ENCODE peak calls at places on chromosomes 3 and 15, in eight cellular contexts. W is left ventricle myocardium inferior, L is WERI-Rb-1, G is body of pancreas, E is tibial artery, B is fibroblast of the aortic adventitia, H is cardiac fibroblast, F is kidney epithelial cell. N is an unnamed sample.

GRCh38 chr3:70526966-70527515 is 214.6 kb upstream of the MDFIC2 start:
- DNase-seq in W (no peak), L (no peak), G (no peak), E (no peak), B (peak), H (no peak), F (no peak), N (no peak)

GRCh38 chr3:77038468-77038927 is 1.4 kb upstream of the ROBO2 start:
- DNase-seq in W (peak), L (peak), G (peak), E (peak), B (peak), H (peak), F (peak), N (peak)

GRCh38 chr3:149273096-149273751 is 51.6 kb upstream of the CP start:
- DNase-seq in W (no peak), L (peak), G (peak), E (no peak), B (peak), H (peak), F (peak), N (peak)

GRCh38 chr15:61364871-61365270 is 135.8 kb upstream of the RORA start:
- DNase-seq in W (no peak), L (peak), G (no peak), E (no peak), B (no peak), H (no peak), F (no peak), N (no peak)

GRCh38 chr3:52174896-52175295 is 20.7 kb upstream of the POC1A start:
- DNase-seq in W (no peak), L (no peak), G (no peak), E (no peak), B (no peak), H (peak), F (no peak), N (no peak)

GRCh38 chr3:100256724-100257123 is 4.1 kb upstream of the TBC1D23 start:
- DNase-seq in W (no peak), L (no peak), G (no peak), E (no peak), B (peak), H (no peak), F (no peak), N (no peak)

GRCh38 chr3:153289334-153289808 is 127.3 kb downstream of the RAP2B start:
- DNase-seq in W (no peak), L (no peak), G (no peak), E (no peak), B (peak), H (peak), F (peak), N (no peak)

GRCh38 chr3:22734756-22735155 is 468.4 kb upstream of the UBE2E2 start:
- DNase-seq in W (no peak), L (no peak), G (no peak), E (no peak), B (no peak), H (no peak), F (no peak), N (no peak)

GRCh38 chr3:170725285-170725731 is 139.4 kb upstream of the SLC7A14 start:
- DNase-seq in W (no peak), L (no peak), G (no peak), E (no peak), B (peak), H (peak), F (no peak), N (no peak)

GRCh38 chr15:48144889-48145288 is 24.1 kb downstream of the SLC24A5 start:
- DNase-seq in W (no peak), L (no peak), G (no peak), E (no peak), B (peak), H (peak), F (no peak), N (no peak)

GRCh38 chr3:15262021-15262420 is 56.0 kb downstream of the CAPN7 start:
- DNase-seq in W (no peak), L (no peak), G (no peak), E (peak), B (no peak), H (no peak), F (no peak), N (no peak)

GRCh38 chr15:55094152-55094551 is 102.6 kb downstream of the RSL24D1 start:
- DNase-seq in W (no peak), L (no peak), G (no peak), E (no peak), B (no peak), H (no peak), F (no peak), N (no peak)

GRCh38 chr3:128864351-128864811 is 15.0 kb upstream of the ACAD9 start:
- DNase-seq in W (no peak), L (no peak), G (no peak), E (no peak), B (no peak), H (no peak), F (no peak), N (no peak)

GRCh38 chr3:147410518-147411234 is 1.5 kb downstream of the ZIC1 start:
- DNase-seq in W (no peak), L (no peak), G (no peak), E (no peak), B (peak), H (no peak), F (no peak), N (peak)

GRCh38 chr15:91338763-91339162 is 238.7 kb downstream of the SV2B start:
- DNase-seq in W (no peak), L (no peak), G (no peak), E (no peak), B (peak), H (peak), F (peak), N (no peak)

GRCh38 chr3:114809668-114810413 is 337.2 kb downstream of the ZBTB20 start:
- DNase-seq in W (no peak), L (no peak), G (no peak), E (no peak), B (no peak), H (peak), F (no peak), N (no peak)

GRCh38 chr3:69244036-69244435 is 121.6 kb upstream of the LMOD3 start:
- DNase-seq in W (no peak), L (no peak), G (no peak), E (no peak), B (no peak), H (no peak), F (no peak), N (no peak)

GRCh38 chr3:177236704-177237103 is 39.4 kb upstream of the TBL1XR1 start:
- DNase-seq in W (no peak), L (no peak), G (no peak), E (no peak), B (no peak), H (peak), F (no peak), N (no peak)

GRCh38 chr15:77610731-77611130 is 22.0 kb downstream of the LINGO1 start:
- DNase-seq in W (no peak), L (no peak), G (no peak), E (peak), B (no peak), H (no peak), F (no peak), N (no peak)

GRCh38 chr3:151003024-151003771 is 30.7 kb upstream of the CLRN1 start:
- DNase-seq in W (no peak), L (no peak), G (peak), E (no peak), B (peak), H (peak), F (peak), N (no peak)

GRCh38 chr3:38109580-38110313 is 27.2 kb downstream of the ACAA1 start:
- DNase-seq in W (no peak), L (no peak), G (no peak), E (peak), B (no peak), H (no peak), F (no peak), N (no peak)
- TF ChIP-seq CTCF in W (no peak), L (no peak), G (no peak), E (no peak), B (no peak), H (no peak), F (no peak), N (no peak)

DNA sequence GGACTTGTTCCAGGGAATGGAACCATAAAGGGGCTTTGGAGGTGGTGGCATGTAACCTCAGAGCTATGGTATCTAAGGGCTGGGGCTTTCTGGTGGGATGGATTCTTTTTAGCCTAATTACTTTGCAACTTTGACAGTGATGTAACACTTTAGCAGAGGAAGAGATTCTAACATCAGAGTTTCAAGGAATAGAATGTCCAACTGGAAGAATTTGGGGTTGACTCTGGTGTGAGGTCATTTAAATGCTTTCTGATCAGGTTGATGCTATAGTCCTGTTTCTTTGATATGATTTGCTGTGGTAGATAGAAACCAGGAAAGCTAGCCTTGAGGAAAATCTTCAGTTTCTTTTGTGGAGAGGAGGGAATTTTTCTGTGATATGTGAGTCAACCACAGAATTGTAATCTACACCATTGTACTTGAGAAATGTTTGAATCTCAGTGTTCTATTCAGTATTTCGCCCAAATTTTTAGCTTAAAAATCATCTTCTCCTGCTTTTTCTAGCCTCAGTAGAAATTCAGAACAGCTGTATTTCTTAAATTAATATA is 40.0 kb downstream of the ATP2C1 start:
- DNase-seq in W (no peak), L (no peak), G (no peak), E (no peak), B (peak), H (no peak), F (no peak), N (no peak)
- H3K4me3 ChIP-seq in W (no peak), L (no peak), G (no peak), E (no peak), B (no peak), H (no peak), F (no peak), N (no peak)

DNA sequence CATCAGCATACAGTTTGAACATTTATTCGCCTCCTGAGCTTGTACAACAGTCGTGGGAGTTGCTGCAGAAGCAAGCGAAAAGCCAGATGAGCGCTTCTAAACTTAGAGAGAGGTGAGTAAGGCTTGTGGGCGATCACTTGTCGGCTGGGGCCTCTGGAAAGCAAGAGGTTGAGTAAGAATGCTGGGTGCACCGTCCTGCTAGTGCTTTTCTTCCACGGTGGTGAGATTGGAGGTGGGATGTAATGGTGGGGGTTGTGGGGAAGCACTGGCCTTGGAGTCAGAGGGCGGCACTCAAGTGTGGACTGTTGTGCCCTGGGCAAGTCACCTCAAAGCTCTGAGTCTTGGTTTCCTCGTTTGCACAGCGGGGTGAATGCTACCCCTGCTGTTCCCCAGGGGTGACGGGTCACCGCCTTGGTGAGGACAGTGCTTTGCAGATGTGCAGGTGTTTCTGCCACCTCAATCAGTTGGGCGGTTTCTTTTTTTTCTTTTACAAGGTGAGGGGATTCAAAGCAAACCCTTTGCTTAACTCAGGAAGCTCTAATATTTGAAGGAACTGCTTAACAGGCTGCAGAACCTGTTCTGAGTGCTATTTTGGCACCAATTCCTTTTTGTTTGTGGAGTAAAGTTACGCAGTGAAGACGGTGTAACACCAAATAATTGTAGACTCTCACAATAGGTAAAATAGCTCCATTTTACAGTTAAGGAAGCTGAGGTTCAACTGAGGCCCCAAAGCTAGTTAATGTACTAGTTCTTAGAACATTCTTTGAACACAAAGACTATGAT is 6.8 kb downstream of the GHRL start:
- DNase-seq in W (no peak), L (no peak), G (no peak), E (no peak), B (no peak), H (no peak), F (no peak), N (no peak)
- TF ChIP-seq CTCF in W (no peak), L (no peak), G (no peak), E (no peak), B (no peak), H (no peak), F (no peak), N (no peak)

GRCh38 chr3:50364573-50365079 is 5.3 kb upstream of the TMEM115 start:
- DNase-seq in W (no peak), L (no peak), G (no peak), E (no peak), B (no peak), H (no peak), F (no peak), N (no peak)
- H3K4me3 ChIP-seq in W (peak), L (no peak), G (peak), E (peak), B (peak), H (peak), F (peak), N (peak)

GRCh38 chr15:69955240-69955894 is 142.3 kb downstream of the TLE3 start:
- DNase-seq in W (no peak), L (no peak), G (no peak), E (no peak), B (no peak), H (no peak), F (no peak), N (no peak)
- TF ChIP-seq CTCF in W (no peak), L (no peak), G (no peak), E (no peak), B (no peak), H (no peak), F (no peak), N (no peak)

GRCh38 chr3:135596563-135596962 is 369.0 kb upstream of the PPP2R3A start:
- DNase-seq in W (no peak), L (no peak), G (no peak), E (no peak), B (no peak), H (no peak), F (no peak), N (no peak)

DNA sequence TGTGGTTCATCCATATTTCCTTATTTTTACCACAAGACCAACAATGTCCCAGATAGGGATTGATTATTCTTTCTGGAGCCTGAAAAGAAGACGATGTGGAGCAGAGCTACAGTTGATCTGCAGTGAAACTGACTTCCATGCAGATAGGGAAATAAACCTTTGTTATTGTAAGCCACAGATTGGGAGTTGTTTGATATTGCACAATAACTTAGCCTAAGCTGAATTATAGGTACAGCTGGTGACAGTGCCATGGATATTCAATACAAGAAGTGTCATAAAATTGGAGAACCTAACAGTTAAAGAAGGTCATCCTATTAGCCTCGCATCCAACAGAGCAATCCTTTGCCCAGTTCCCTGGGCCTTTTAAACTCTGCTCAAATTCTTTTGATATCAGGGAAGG is 367.7 kb upstream of the PPP2R3A start:
- DNase-seq in W (no peak), L (no peak), G (no peak), E (no peak), B (no peak), H (no peak), F (no peak), N (no peak)
- H3K4me3 ChIP-seq in W (no peak), L (no peak), G (no peak), E (no peak), B (no peak), H (no peak), F (no peak), N (no peak)

GRCh38 chr3:127174284-127174683 is 18.6 kb upstream of the PRR23E start:
- DNase-seq in W (no peak), L (no peak), G (no peak), E (peak), B (no peak), H (no peak), F (no peak), N (no peak)

GRCh38 chr3:127173516-127174166 is 19.3 kb upstream of the PRR23E start:
- DNase-seq in W (no peak), L (no peak), G (no peak), E (no peak), B (no peak), H (no peak), F (no peak), N (no peak)

GRCh38 chr3:127174715-127175140 is 18.2 kb upstream of the PRR23E start:
- DNase-seq in W (no peak), L (peak), G (no peak), E (peak), B (no peak), H (no peak), F (no peak), N (no peak)

GRCh38 chr3:127175272-127175671 is 17.7 kb upstream of the PRR23E start:
- DNase-seq in W (no peak), L (no peak), G (no peak), E (no peak), B (no peak), H (no peak), F (no peak), N (no peak)

GRCh38 chr3:127177226-127177625 is 15.7 kb upstream of the PRR23E start:
- DNase-seq in W (no peak), L (peak), G (no peak), E (peak), B (peak), H (peak), F (no peak), N (no peak)
- TF ChIP-seq CTCF in W (peak), L (peak), G (peak), E (peak), B (peak), H (no peak), F (no peak), N (no peak)